ENCODE peak calls at places on chromosomes 3 and 15, in ten cellular contexts. P is HTR-8/SVneo; M is SHP77; A is epithelial cell of proximal tubule; G is stimulated activated CD4-positive, alpha-beta T cell treated with anti-CD3 and anti-CD28 coated beads, Interleukin-12 subunit alpha, Interleukin-12 subunit beta, amount 100 ng/mL, for 48 hours; N is renal cortical epithelial cell; C is stimulated activated CD8-positive, alpha-beta memory T cell treated with anti-CD3 and anti-CD28 coated beads, Interleukin-2, amount 100 ng/mL, for 48 hours; T is activated T-cell treated with anti-CD3 and anti-CD28 coated beads for 1 hour; I is RKO; J is ovary. U is an unnamed sample.
A peak's percentile ranks its signal among the peaks of the same experiment; 100 is the strongest.

GRCh38 chr15:101456079-101456791 is 33.3 kb downstream of the PCSK6 start:
- DNase-seq in P (no peak), M (no peak), A (no peak), G (no peak), N (no peak), C (no peak), T (no peak), I (no peak), J (no peak), U (no peak)

GRCh38 chr15:89129123-89129815 is 41.0 kb downstream of the ABHD2 start:
- DNase-seq in P (peak; percentile 51), M (peak; percentile 45), A (no peak), G (no peak), N (peak; percentile 84), C (peak; percentile 43), T (peak; percentile 51), I (no peak), J (peak; percentile 57), U (no peak)

GRCh38 chr3:65575376-65575840 is 463.3 kb downstream of the MAGI1 start:
- DNase-seq in P (no peak), M (no peak), A (no peak), G (no peak), N (peak; percentile 48), C (no peak), T (no peak), I (peak; percentile 52), J (no peak), U (no peak)

GRCh38 chr3:12486916-12487315 is 2.6 kb downstream of the TSEN2 start:
- DNase-seq in P (no peak), M (no peak), A (no peak), G (no peak), N (no peak), C (no peak), T (no peak), I (no peak), J (no peak), U (no peak)

GRCh38 chr15:82810863-82811421 is 1.5 kb downstream of the WHAMM start:
- DNase-seq in P (no peak), M (no peak), A (no peak), G (no peak), N (peak; percentile 61), C (no peak), T (peak; percentile 13), I (peak; percentile 37), J (no peak), U (no peak)

GRCh38 chr3:102360211-102360610 is 74.6 kb upstream of the ZPLD1 start:
- DNase-seq in P (no peak), M (no peak), A (no peak), G (no peak), N (no peak), C (no peak), T (no peak), I (no peak), J (no peak), U (no peak)

GRCh38 chr3:43363621-43364266 is 77.4 kb downstream of the SNRK start:
- DNase-seq in P (no peak), M (no peak), A (no peak), G (no peak), N (no peak), C (no peak), T (no peak), I (no peak), J (peak; percentile 85), U (no peak)

GRCh38 chr15:79736435-79737000 is 160.3 kb downstream of the MTHFS start:
- DNase-seq in P (no peak), M (no peak), A (peak; percentile 19), G (no peak), N (peak; percentile 76), C (no peak), T (no peak), I (no peak), J (no peak), U (no peak)

GRCh38 chr3:118550122-118550521 is 484.5 kb downstream of the IGSF11 start:
- DNase-seq in P (no peak), M (no peak), A (no peak), G (no peak), N (no peak), C (no peak), T (no peak), I (no peak), J (no peak), U (no peak)

GRCh38 chr15:77870195-77871065 is 207.1 kb downstream of the TBC1D2B start:
- DNase-seq in P (peak; percentile 57), M (peak; percentile 65), A (no peak), G (peak; percentile 26), N (peak; percentile 52), C (peak; percentile 38), T (peak; percentile 6), I (peak; percentile 54), J (peak; percentile 60), U (peak; percentile 43)